ENCODE peak calls at places on chromosomes 3 and 15, in nine cellular contexts. O is substantia nigra; D is colonic mucosa; P is GDM1; E is effector CD4-positive, alpha-beta T cell; K is gastrocnemius medialis; B is LoVo; Z is NCI-H2171 treated with DMSO at 0.1 percent for 48 hours; X is mesendoderm. T is an unnamed sample.

GRCh38 chr15:74843891-74844299 is 939 bp upstream of the ULK3 start:
- DNase-seq in O (no peak), D (no peak), P (no peak), E (no peak), K (no peak), B (no peak), Z (no peak), X (no peak), T (no peak)

GRCh38 chr15:67334973-67335372 is 80.4 kb downstream of the IQCH start:
- DNase-seq in O (no peak), D (no peak), P (no peak), E (no peak), K (no peak), B (no peak), Z (no peak), X (no peak), T (no peak)

GRCh38 chr3:33256249-33256648 is 21.0 kb upstream of the FBXL2 start:
- DNase-seq in O (no peak), D (no peak), P (no peak), E (no peak), K (no peak), B (no peak), Z (no peak), X (no peak), T (no peak)

GRCh38 chr3:58193682-58194407 is 16.9 kb downstream of the DNASE1L3 start:
- DNase-seq in O (no peak), D (no peak), P (no peak), E (no peak), K (no peak), B (no peak), Z (no peak), X (no peak), T (no peak)

GRCh38 chr3:52498134-52499054 is 3.3 kb downstream of the STAB1 start:
- DNase-seq in O (peak), D (peak), P (peak), E (no peak), K (peak), B (no peak), Z (no peak), X (no peak), T (peak)

GRCh38 chr15:97840501-97840900 is 120.0 kb upstream of the ARRDC4 start:
- DNase-seq in O (no peak), D (no peak), P (no peak), E (no peak), K (no peak), B (no peak), Z (no peak), X (peak), T (no peak)

GRCh38 chr3:3893590-3893989 is 94.4 kb downstream of the LRRN1 start:
- DNase-seq in O (no peak), D (no peak), P (no peak), E (no peak), K (no peak), B (no peak), Z (no peak), X (no peak), T (no peak)

GRCh38 chr3:139225551-139225950 is 118.3 kb upstream of the MRPS22 start:
- DNase-seq in O (no peak), D (no peak), P (no peak), E (no peak), K (no peak), B (peak), Z (no peak), X (no peak), T (no peak)

GRCh38 chr15:38061856-38062649 is 127.6 kb downstream of the TMCO5A start:
- DNase-seq in O (no peak), D (no peak), P (no peak), E (no peak), K (no peak), B (no peak), Z (no peak), X (no peak), T (no peak)

GRCh38 chr3:75048650-75049049 is 434.2 kb upstream of the CNTN3 start:
- DNase-seq in O (no peak), D (no peak), P (peak), E (no peak), K (no peak), B (no peak), Z (no peak), X (no peak), T (no peak)

GRCh38 chr15:94229591-94230365 is 1.6 kb upstream of the MCTP2 start:
- DNase-seq in O (no peak), D (no peak), P (no peak), E (peak), K (no peak), B (no peak), Z (no peak), X (no peak), T (no peak)

GRCh38 chr3:9196009-9196408 is 53.4 kb downstream of the SRGAP3 start:
- DNase-seq in O (no peak), D (no peak), P (no peak), E (no peak), K (no peak), B (no peak), Z (peak), X (peak), T (no peak)

GRCh38 chr15:90489514-90489913 is 40.2 kb upstream of the CRTC3 start:
- DNase-seq in O (no peak), D (no peak), P (no peak), E (no peak), K (no peak), B (no peak), Z (no peak), X (no peak), T (no peak)

GRCh38 chr3:47238017-47238416 is 44.6 kb downstream of the KIF9 start:
- DNase-seq in O (no peak), D (no peak), P (no peak), E (no peak), K (no peak), B (no peak), Z (no peak), X (no peak), T (no peak)

GRCh38 chr15:65115542-65115941 is 542 bp upstream of the UBAP1L start:
- DNase-seq in O (no peak), D (no peak), P (no peak), E (no peak), K (no peak), B (no peak), Z (peak), X (no peak), T (no peak)